ENCODE peak calls at places on chromosomes 5 and 9, in six cellular contexts. B is osteoblast, Q is AG10803, G is right atrium auricular region, D is PC-9, P is AG04450. I is an unnamed sample.

GRCh38 chr9:859251-859650 is 17.8 kb downstream of the DMRT1 start:
- DNase-seq in Q (no peak), B (no peak), D (no peak), G (no peak), P (no peak), I (no peak)

GRCh38 chr9:101758300-101758930 is 20.0 kb upstream of the GRIN3A start:
- DNase-seq in D (no peak), B (no peak), Q (no peak), P (no peak), G (no peak), I (no peak)

GRCh38 chr9:127968046-127968445 is 12.7 kb downstream of the EEIG1 start:
- DNase-seq in D (peak), Q (peak), P (no peak), G (no peak), B (peak), I (peak)

GRCh38 chr5:131423056-131423455 is 159.2 kb downstream of the CDC42SE2 start:
- DNase-seq in G (no peak), P (peak), B (peak), D (no peak), Q (peak), I (no peak)

GRCh38 chr9:138020120-138020794 is 142.7 kb downstream of the CACNA1B start:
- DNase-seq in G (peak), D (no peak), P (no peak), Q (no peak), B (no peak), I (no peak)

GRCh38 chr5:35665066-35665465 is 47.4 kb downstream of the SPEF2 start:
- DNase-seq in Q (no peak), D (no peak), B (no peak), P (no peak), G (no peak), I (no peak)

GRCh38 chr5:13276143-13276542 is 668.3 kb downstream of the DNAH5 start:
- DNase-seq in D (no peak), B (no peak), G (no peak), P (no peak), Q (no peak), I (peak)

GRCh38 chr9:133700861-133701320 is 37.3 kb downstream of the SARDH start:
- DNase-seq in D (no peak), Q (no peak), B (no peak), P (no peak), G (no peak), I (no peak)

GRCh38 chr5:73654171-73654811 is 28.3 kb downstream of the ARHGEF28 start:
- DNase-seq in B (no peak), G (no peak), D (peak), P (peak), Q (no peak), I (peak)
- H3K4me3 ChIP-seq in B (no peak), G (no peak), D (no peak), P (no peak), Q (no peak), I (no peak)

GRCh38 chr9:116506685-116507084 is 180.4 kb upstream of the TRIM32 start:
- DNase-seq in B (peak), G (no peak), P (no peak), Q (no peak), D (no peak), I (no peak)
- TF ChIP-seq CTCF in B (no peak), G (no peak), P (no peak), Q (no peak), D (no peak), I (no peak)

DNA sequence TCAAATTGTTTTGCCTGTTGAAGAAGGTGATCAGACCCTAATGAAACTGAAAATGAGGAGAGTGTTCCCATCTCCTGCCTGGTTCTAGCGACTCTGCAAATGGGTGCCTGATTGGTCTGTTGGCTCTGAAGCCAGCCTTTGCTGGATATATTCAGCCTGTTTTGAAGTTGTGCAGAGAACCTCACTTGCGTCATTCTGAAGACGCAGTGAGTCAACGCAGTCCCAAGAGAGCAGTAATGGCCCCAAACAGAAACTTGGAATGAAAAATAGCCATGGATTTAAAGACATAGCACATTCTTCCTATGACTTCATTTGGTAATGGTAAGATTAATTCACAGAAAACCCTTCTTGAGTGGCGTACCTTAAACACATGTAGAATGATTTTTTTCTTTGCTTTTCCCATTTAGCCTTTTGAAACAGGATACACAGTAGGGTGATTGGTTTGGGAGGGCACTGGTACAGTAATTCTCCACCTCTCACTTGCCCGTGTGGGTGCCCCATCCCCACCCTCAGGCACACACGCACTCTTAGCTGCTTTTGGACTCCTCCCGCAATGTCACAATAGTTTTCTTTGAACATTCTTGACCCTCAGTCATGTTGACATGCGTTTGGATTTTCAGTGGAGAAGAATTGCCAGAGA is 54.1 kb upstream of the ABL1 start:
- DNase-seq in Q (peak), D (no peak), G (peak), P (peak), B (peak), I (no peak)
- H3K4me3 ChIP-seq in Q (peak), D (no peak), G (no peak), P (peak), B (peak), I (no peak)

GRCh38 chr5:135881244-135881643 is 14.4 kb downstream of the IL9 start:
- DNase-seq in B (peak), G (peak), D (no peak), P (no peak), Q (no peak), I (no peak)

GRCh38 chr5:135878156-135878620 is 17.5 kb downstream of the IL9 start:
- DNase-seq in P (no peak), Q (peak), G (no peak), D (no peak), B (peak), I (peak)

GRCh38 chr5:135879591-135879990 is 16.1 kb downstream of the IL9 start:
- DNase-seq in P (no peak), D (no peak), B (peak), G (no peak), Q (no peak), I (no peak)

GRCh38 chr5:135880801-135881200 is 14.8 kb downstream of the IL9 start:
- DNase-seq in Q (no peak), D (peak), P (no peak), B (peak), G (peak), I (no peak)

DNA sequence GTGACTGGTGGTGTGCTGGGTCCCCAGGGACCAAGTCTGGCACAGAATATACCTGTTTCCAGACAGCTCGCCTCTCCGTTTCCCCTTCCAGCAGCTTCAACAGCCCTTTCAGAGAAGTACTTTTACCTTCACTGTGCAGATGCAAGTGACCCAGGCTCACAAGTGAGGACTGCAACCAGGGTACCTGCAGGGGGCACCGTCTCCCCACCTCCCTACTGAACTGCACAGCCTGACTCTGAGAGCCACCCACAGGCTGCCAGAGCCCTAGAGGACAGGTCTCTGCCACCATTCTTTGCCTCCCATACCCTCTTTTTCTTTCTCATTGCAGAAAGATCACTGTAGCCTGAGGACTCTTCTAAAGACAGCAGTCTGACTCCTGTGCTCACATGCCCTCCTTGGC is 15.4 kb downstream of the IL9 start:
- DNase-seq in P (no peak), Q (no peak), G (no peak), B (peak), D (no peak), I (no peak)
- TF ChIP-seq CTCF in P (peak), Q (peak), G (no peak), B (peak), D (peak), I (peak)

I was measured in kidney epithelial cell.